ENCODE peak calls at places on chromosomes 7 and 10, in five cellular contexts. E is NCI-H1417, G is activated T-cell treated with anti-CD3 and anti-CD28 coated beads for 24 hours, L is AG08396, C is left kidney. R is an unnamed sample.

GRCh38 chr7:120273476-120273975 is 551 bp downstream of the KCND2 start:
- DNase-seq in E (peak; percentile 75), G (no peak), L (peak; percentile 16), C (peak; percentile 88), R (peak; percentile 38)

GRCh38 chr7:68547181-68547580 is 1051.1 kb upstream of the AUTS2 start:
- DNase-seq in E (no peak), G (no peak), L (no peak), C (no peak), R (no peak)

GRCh38 chr10:118373786-118374185 is 31.7 kb upstream of the FAM204A start:
- DNase-seq in E (no peak), G (no peak), L (peak; percentile 57), C (no peak), R (peak; percentile 42)

GRCh38 chr7:155942226-155942950 is 130.1 kb upstream of the SHH start:
- DNase-seq in E (no peak), G (no peak), L (no peak), C (no peak), R (no peak)

GRCh38 chr7:108875139-108875538 is 305.5 kb downstream of the DNAJB9 start:
- DNase-seq in E (peak; percentile 10), G (no peak), L (no peak), C (no peak), R (peak; percentile 26)

GRCh38 chr10:31587691-31588090 is 268.7 kb downstream of the ZEB1 start:
- DNase-seq in E (no peak), G (no peak), L (no peak), C (no peak), R (no peak)

GRCh38 chr7:21851445-21852043 is 94.2 kb downstream of the CDCA7L start:
- DNase-seq in E (no peak), G (no peak), L (no peak), C (peak; percentile 22), R (no peak)

GRCh38 chr10:100518761-100519241 is 860 bp downstream of the SEC31B start:
- DNase-seq in E (peak; percentile 57), G (peak; percentile 42), L (peak; percentile 74), C (peak; percentile 89), R (peak; percentile 64)

GRCh38 chr7:106947244-106947728 is 82.2 kb downstream of the PIK3CG start:
- DNase-seq in E (peak; percentile 86), G (no peak), L (peak; percentile 70), C (peak; percentile 91), R (peak; percentile 85)